ENCODE peak calls at places on chromosomes 13 and 19, in nine cellular contexts. One of them, this sample, is unnamed.
A peak's percentile ranks its signal among the peaks of the same experiment; 100 is the strongest.

GRCh38 chr19:48967346-48968178 is 2.5 kb downstream of the FTL start:
- DNase-seq in right atrium auricular region: peak; percentile 80
- DNase-seq in amygdala: peak; percentile 4
- DNase-seq in Calu3: no peak
- DNase-seq in C1 segment of cervical spinal cord: peak; percentile 63
- DNase-seq in NCI-H1694: no peak
- DNase-seq in fibroblast of pulmonary artery: peak; percentile 90
- DNase-seq in CD8-positive, alpha-beta memory T cell: no peak
- DNase-seq in T-helper 2 cell: no peak
- DNase-seq in this sample: no peak

GRCh38 chr13:27789153-27789494 is 3.2 kb upstream of the GSX1 start:
- DNase-seq in Calu3: no peak
- DNase-seq in amygdala: no peak
- DNase-seq in NCI-H1694: no peak
- DNase-seq in C1 segment of cervical spinal cord: no peak
- DNase-seq in T-helper 2 cell: no peak
- DNase-seq in CD8-positive, alpha-beta memory T cell: no peak
- DNase-seq in fibroblast of pulmonary artery: no peak
- DNase-seq in right atrium auricular region: no peak
- DNase-seq in this sample: no peak

GRCh38 chr19:29162694-29163093 is 50.3 kb downstream of the UQCRFS1 start:
- DNase-seq in amygdala: no peak
- DNase-seq in C1 segment of cervical spinal cord: no peak
- DNase-seq in CD8-positive, alpha-beta memory T cell: no peak
- DNase-seq in right atrium auricular region: no peak
- DNase-seq in NCI-H1694: no peak
- DNase-seq in fibroblast of pulmonary artery: no peak
- DNase-seq in T-helper 2 cell: no peak
- DNase-seq in Calu3: no peak
- DNase-seq in this sample: no peak

GRCh38 chr19:1266116-1266817 is 2.9 kb upstream of the CIRBP start:
- DNase-seq in amygdala: no peak
- DNase-seq in T-helper 2 cell: peak; percentile 85
- DNase-seq in Calu3: peak; percentile 82
- DNase-seq in CD8-positive, alpha-beta memory T cell: peak; percentile 92
- DNase-seq in NCI-H1694: no peak
- DNase-seq in right atrium auricular region: peak; percentile 90
- DNase-seq in fibroblast of pulmonary artery: peak; percentile 84
- DNase-seq in C1 segment of cervical spinal cord: peak; percentile 55
- DNase-seq in this sample: peak; percentile 77

GRCh38 chr13:106118050-106118449 is 417.4 kb downstream of the EFNB2 start:
- DNase-seq in CD8-positive, alpha-beta memory T cell: no peak
- DNase-seq in right atrium auricular region: no peak
- DNase-seq in fibroblast of pulmonary artery: peak; percentile 24
- DNase-seq in C1 segment of cervical spinal cord: no peak
- DNase-seq in amygdala: no peak
- DNase-seq in Calu3: no peak
- DNase-seq in T-helper 2 cell: no peak
- DNase-seq in NCI-H1694: no peak
- DNase-seq in this sample: no peak

GRCh38 chr13:47592256-47592655 is 408.8 kb downstream of the SUCLA2 start:
- DNase-seq in CD8-positive, alpha-beta memory T cell: no peak
- DNase-seq in fibroblast of pulmonary artery: no peak
- DNase-seq in T-helper 2 cell: no peak
- DNase-seq in C1 segment of cervical spinal cord: no peak
- DNase-seq in NCI-H1694: no peak
- DNase-seq in Calu3: no peak
- DNase-seq in amygdala: no peak
- DNase-seq in right atrium auricular region: no peak
- DNase-seq in this sample: no peak

GRCh38 chr19:3320853-3321252 is 45.5 kb upstream of the NFIC start:
- DNase-seq in fibroblast of pulmonary artery: no peak
- DNase-seq in CD8-positive, alpha-beta memory T cell: no peak
- DNase-seq in amygdala: no peak
- DNase-seq in C1 segment of cervical spinal cord: no peak
- DNase-seq in Calu3: no peak
- DNase-seq in T-helper 2 cell: no peak
- DNase-seq in NCI-H1694: no peak
- DNase-seq in right atrium auricular region: no peak
- DNase-seq in this sample: no peak

GRCh38 chr13:31162151-31163008 is 676 bp upstream of the HSPH1 start:
- DNase-seq in C1 segment of cervical spinal cord: peak; percentile 100
- DNase-seq in right atrium auricular region: peak; percentile 98
- DNase-seq in Calu3: peak; percentile 90
- DNase-seq in NCI-H1694: peak; percentile 93
- DNase-seq in CD8-positive, alpha-beta memory T cell: peak; percentile 99
- DNase-seq in amygdala: peak; percentile 97
- DNase-seq in fibroblast of pulmonary artery: peak; percentile 99
- DNase-seq in T-helper 2 cell: peak; percentile 99
- DNase-seq in this sample: peak; percentile 98

GRCh38 chr19:15177269-15178116 is 23.3 kb downstream of the NOTCH3 start:
- DNase-seq in right atrium auricular region: peak; percentile 69
- DNase-seq in T-helper 2 cell: peak; percentile 64
- DNase-seq in Calu3: peak; percentile 77
- DNase-seq in NCI-H1694: peak; percentile 62
- DNase-seq in amygdala: no peak
- DNase-seq in fibroblast of pulmonary artery: peak; percentile 76
- DNase-seq in C1 segment of cervical spinal cord: peak; percentile 31
- DNase-seq in CD8-positive, alpha-beta memory T cell: peak; percentile 85
- DNase-seq in this sample: peak; percentile 49

This sample was measured in foreskin melanocyte.